ENCODE peak calls at places on chromosomes 16 and 17, in six cellular contexts. H is ovary, K is HFFc6, X is heart left ventricle, V is endothelial cell, N is PC-9. E is an unnamed sample.

GRCh38 chr17:44367219-44367618 is 3.6 kb upstream of the FAM171A2 start:
- DNase-seq in H (no peak), N (no peak), X (no peak), K (no peak), V (no peak), E (no peak)

GRCh38 chr16:66455970-66456369 is 28.9 kb downstream of the BEAN1 start:
- DNase-seq in V (no peak), X (no peak), N (no peak), H (no peak), K (no peak), E (no peak)

GRCh38 chr17:69637399-69638165 is 223.1 kb downstream of the MAP2K6 start:
- DNase-seq in H (no peak), K (peak; percentile 76), X (no peak), N (no peak), V (no peak), E (peak; percentile 13)

GRCh38 chr17:9986754-9987382 is 81.8 kb upstream of the RCVRN start:
- DNase-seq in X (peak; percentile 47), K (no peak), H (no peak), N (no peak), V (no peak), E (no peak)

GRCh38 chr17:80703109-80703508 is 158.5 kb downstream of the RPTOR start:
- DNase-seq in X (no peak), H (no peak), V (no peak), N (no peak), K (no peak), E (no peak)

GRCh38 chr17:82520041-82520910 is 744 bp downstream of the FOXK2 start:
- DNase-seq in K (no peak), N (no peak), H (peak; percentile 68), V (peak; percentile 33), X (peak; percentile 40), E (peak; percentile 38)

GRCh38 chr17:57875109-57876022 is 25.5 kb upstream of the MRPS23 start:
- DNase-seq in X (peak; percentile 89), V (peak; percentile 79), N (peak; percentile 88), K (peak; percentile 97), H (peak; percentile 93), E (peak; percentile 97)

GRCh38 chr17:76384987-76385891 is 830 bp downstream of the SPHK1 start:
- DNase-seq in K (peak; percentile 70), N (no peak), X (peak; percentile 59), H (peak; percentile 53), V (peak; percentile 36), E (peak; percentile 76)

GRCh38 chr17:74836691-74837467 is 22.8 kb downstream of the GRIN2C start:
- DNase-seq in X (no peak), N (no peak), H (no peak), K (no peak), V (no peak), E (no peak)

GRCh38 chr17:51860934-51861561 is 297.5 kb downstream of the CA10 start:
- DNase-seq in H (no peak), V (peak; percentile 75), X (no peak), K (no peak), N (no peak), E (no peak)

GRCh38 chr17:17191961-17192381 is 14.2 kb downstream of the PLD6 start:
- DNase-seq in N (no peak), K (no peak), V (no peak), X (no peak), H (no peak), E (no peak)

GRCh38 chr17:50830994-50831393 is 4.4 kb upstream of the WFIKKN2 start:
- DNase-seq in K (no peak), V (no peak), H (peak; percentile 56), X (no peak), N (no peak), E (no peak)

GRCh38 chr17:8807070-8807550 is 7.9 kb upstream of the MFSD6L start:
- DNase-seq in V (no peak), H (no peak), X (no peak), K (no peak), N (no peak), E (no peak)

GRCh38 chr16:4426021-4426684 is 485 bp downstream of the DNAJA3 start:
- DNase-seq in H (no peak), N (no peak), V (no peak), K (no peak), X (no peak), E (no peak)

GRCh38 chr16:27179500-27180072 is 23.7 kb upstream of the KDM8 start:
- DNase-seq in K (peak; percentile 38), H (peak; percentile 75), N (peak; percentile 65), X (peak; percentile 89), V (peak; percentile 81), E (peak; percentile 79)

GRCh38 chr16:14497245-14498082 is 132.6 kb downstream of the PARN start:
- DNase-seq in V (no peak), K (no peak), N (no peak), H (no peak), X (no peak), E (no peak)

GRCh38 chr17:48576479-48577309 is 1.5 kb downstream of the HOXB4 start:
- DNase-seq in V (no peak), K (no peak), X (no peak), N (no peak), H (no peak), E (no peak)

GRCh38 chr16:69318177-69318910 is 7.2 kb downstream of the VPS4A start:
- DNase-seq in N (no peak), K (no peak), H (no peak), V (no peak), X (no peak), E (no peak)

GRCh38 chr16:31395647-31396046 is 2.5 kb downstream of the ITGAD start:
- DNase-seq in K (no peak), X (peak; percentile 40), V (no peak), H (no peak), N (no peak), E (no peak)

GRCh38 chr17:59038734-59039133 is 67.9 kb downstream of the TRIM37 start:
- DNase-seq in X (no peak), K (no peak), H (no peak), V (no peak), N (no peak), E (no peak)

GRCh38 chr16:80619824-80620223 is 79.0 kb downstream of the DYNLRB2 start:
- DNase-seq in N (peak; percentile 10), H (no peak), X (no peak), V (no peak), K (peak; percentile 54), E (no peak)

GRCh38 chr16:58454856-58455255 is 45.1 kb upstream of the NDRG4 start:
- DNase-seq in N (no peak), V (no peak), H (no peak), X (no peak), K (no peak), E (no peak)

GRCh38 chr16:65410801-65411200 is 288.9 kb upstream of the CDH11 start:
- DNase-seq in N (no peak), V (no peak), X (no peak), K (no peak), H (no peak), E (no peak)

GRCh38 chr17:29124135-29124930 is 55.9 kb downstream of the MYO18A start:
- DNase-seq in X (no peak), N (peak; percentile 64), V (peak; percentile 60), K (peak; percentile 73), H (no peak), E (peak; percentile 82)

E was measured in hepatic stellate cell.